ENCODE peak calls at places on chromosomes 7 and 10, in six cellular contexts. Y, F, H, J, P and C are unnamed samples. For H3K27me3, the result is how much of the 10 kb centered on the place peaks cover.

GRCh38 chr10:126060232-126060935 is 164.0 kb downstream of the FANK1 start:
- DNase-seq in Y (peak), F (no peak), H (peak), J (no peak), P (peak), C (peak)

GRCh38 chr7:75623390-75624133 is 115.2 kb downstream of the HIP1 start:
- DNase-seq in Y (no peak), F (no peak), H (no peak), J (no peak), P (no peak), C (no peak)

GRCh38 chr7:24476227-24476626 is 97.0 kb upstream of the PALS2 start:
- DNase-seq in Y (peak), F (no peak), H (no peak), J (no peak), P (no peak), C (no peak)

GRCh38 chr10:100945754-100946153 is 23.6 kb upstream of the SEMA4G start:
- DNase-seq in Y (no peak), F (no peak), H (no peak), J (no peak), P (no peak), C (no peak)

GRCh38 chr10:110508806-110509544 is 11.3 kb downstream of the DUSP5 start:
- DNase-seq in Y (no peak), F (no peak), H (peak), J (no peak), P (no peak), C (no peak)

GRCh38 chr10:91007656-91008055 is 86.8 kb upstream of the ANKRD1 start:
- DNase-seq in Y (no peak), F (no peak), H (no peak), J (no peak), P (no peak), C (no peak)

GRCh38 chr7:1059200-1060091 is 15.1 kb downstream of the GPR146 start:
- DNase-seq in Y (no peak), F (no peak), H (no peak), J (peak), P (no peak), C (no peak)

GRCh38 chr7:98283127-98283886 is 1.8 kb downstream of the BRI3 start:
- DNase-seq in Y (peak), F (no peak), H (peak), J (peak), P (no peak), C (no peak)

GRCh38 chr7:73681031-73681430 is 2.2 kb downstream of the DNAJC30 start:
- DNase-seq in Y (no peak), F (peak), H (no peak), J (no peak), P (no peak), C (no peak)

GRCh38 chr7:141441837-141442627 is 109.2 kb upstream of the AGK start:
- DNase-seq in Y (no peak), F (peak), H (no peak), J (no peak), P (no peak), C (no peak)

GRCh38 chr10:103507235-103508191 is 14.0 kb downstream of the NEURL1 start:
- DNase-seq in Y (no peak), F (no peak), H (no peak), J (no peak), P (no peak), C (no peak)

GRCh38 chr10:97850446-97850845 is 803 bp downstream of the GOLGA7B start:
- DNase-seq in Y (no peak), F (no peak), H (no peak), J (no peak), P (no peak), C (no peak)

GRCh38 chr10:8269976-8270375 is 215.5 kb downstream of the GATA3 start:
- DNase-seq in Y (no peak), F (no peak), H (no peak), J (no peak), P (no peak), C (no peak)

GRCh38 chr10:73388228-73388627 is 25.6 kb downstream of the ANXA7 start:
- DNase-seq in Y (no peak), F (no peak), H (no peak), J (no peak), P (no peak), C (no peak)

GRCh38 chr10:78281627-78282026 is 248.0 kb downstream of the RPS24 start:
- DNase-seq in Y (no peak), F (no peak), H (no peak), J (no peak), P (no peak), C (no peak)

GRCh38 chr10:48935141-48935540 is 4.5 kb downstream of the LRRC18 start:
- DNase-seq in Y (no peak), F (no peak), H (no peak), J (no peak), P (no peak), C (no peak)

GRCh38 chr7:69770613-69771012 is 172.3 kb downstream of the AUTS2 start:
- DNase-seq in Y (no peak), F (no peak), H (no peak), J (no peak), P (no peak), C (no peak)

GRCh38 chr10:44581996-44582395 is 197.1 kb upstream of the CXCL12 start:
- DNase-seq in Y (no peak), F (no peak), H (no peak), J (no peak), P (peak), C (no peak)

GRCh38 chr7:95534796-95535195 is 49.1 kb downstream of the ASB4 start:
- DNase-seq in Y (no peak), F (no peak), H (no peak), J (no peak), P (no peak), C (no peak)

GRCh38 chr7:130362251-130362650 is 17.6 kb downstream of the CPA5 start:
- DNase-seq in Y (no peak), F (no peak), H (no peak), J (no peak), P (no peak), C (no peak)

GRCh38 chr10:116312091-116312490 is 12.2 kb upstream of the CCDC172 start:
- DNase-seq in Y (no peak), F (no peak), H (no peak), J (no peak), P (no peak), C (no peak)

GRCh38 chr7:103989200-103989784 is at the start of gene RELN:
- DNase-seq in Y (no peak), F (peak), H (no peak), J (peak), P (no peak), C (no peak)

GRCh38 chr7:40566879-40567278 is 432.1 kb downstream of the SUGCT start:
- DNase-seq in Y (no peak), F (no peak), H (no peak), J (no peak), P (no peak), C (no peak)
- H3K4me3 ChIP-seq in Y (no peak), F (no peak), H (no peak), J (no peak), P (no peak), C (no peak)

GRCh38 chr7:142875456-142875855 is 10.1 kb downstream of the TRPV6 start:
- DNase-seq in Y (peak), F (no peak), H (no peak), J (no peak), P (no peak), C (no peak)

GRCh38 chr7:142878315-142878714 is 7.2 kb downstream of the TRPV6 start:
- DNase-seq in Y (no peak), F (no peak), H (no peak), J (no peak), P (no peak), C (no peak)

GRCh38 chr7:142876991-142877910 is 8.3 kb downstream of the TRPV6 start:
- DNase-seq in Y (no peak), F (no peak), H (no peak), J (no peak), P (no peak), C (no peak)

GRCh38 chr7:142874837-142875236 is 10.7 kb downstream of the TRPV6 start:
- DNase-seq in Y (peak), F (no peak), H (no peak), J (no peak), P (no peak), C (no peak)

GRCh38 chr7:142876236-142876960 is 9.1 kb downstream of the TRPV6 start:
- DNase-seq in Y (peak), F (no peak), H (no peak), J (no peak), P (no peak), C (no peak)
- H3K27me3 ChIP-seq in Y (under half), F (under half), H (under half), J (under half), P (under half), C (under half)

DNA sequence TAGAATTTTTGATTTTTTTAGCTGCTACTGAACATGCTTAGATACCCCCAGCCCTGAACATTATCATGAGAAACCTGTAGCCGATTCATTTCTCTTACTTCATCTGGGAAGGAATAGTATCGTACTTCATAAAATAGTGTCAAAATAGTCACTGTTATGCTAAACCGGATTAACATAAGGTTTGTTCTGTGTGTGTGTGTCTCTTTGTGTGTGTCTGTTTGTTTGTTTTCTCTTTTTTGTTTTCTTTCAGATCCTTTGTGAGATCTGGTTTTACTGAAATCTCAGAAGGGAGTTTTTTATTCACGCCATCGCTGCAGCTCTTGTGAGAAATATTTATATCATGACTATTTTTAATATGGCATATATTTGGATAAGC is 762 bp downstream of the LGI1 start:
- DNase-seq in Y (no peak), F (no peak), H (no peak), J (no peak), P (no peak), C (no peak)
- H3K4me3 ChIP-seq in Y (peak), F (no peak), H (peak), J (peak), P (no peak), C (no peak)

GRCh38 chr10:62584726-62585125 is 210.6 kb downstream of the ZNF365 start:
- DNase-seq in Y (no peak), F (peak), H (no peak), J (no peak), P (no peak), C (no peak)
- H3K27me3 ChIP-seq in Y (under half), F (under half), H (under half), J (under half), P (under half), C (under half)